ENCODE peak calls at places on chromosome 15, in seven cellular contexts. X is NB4, N is cardiac fibroblast, G is HFF-Myc, Q is foreskin fibroblast, E is AG04450, Y is mesothelial cell of epicardium. S is an unnamed sample.
A peak's percentile ranks its signal among the peaks of the same experiment; 100 is the strongest.

GRCh38 chr15:85840079-85840801 is 45.5 kb upstream of the KLHL25 start:
- DNase-seq in X (peak; percentile 88), N (peak; percentile 63), G (peak; percentile 35), Q (peak; percentile 83), Y (peak; percentile 90), E (no peak), S (peak; percentile 62)

GRCh38 chr15:62060896-62061280 is 641 bp upstream of the VPS13C start:
- DNase-seq in G (no peak), Q (no peak), X (no peak), E (no peak), N (no peak), Y (no peak), S (no peak)

GRCh38 chr15:65038838-65039237 is 6.3 kb upstream of the SLC51B start:
- DNase-seq in G (no peak), E (no peak), X (no peak), Q (no peak), N (no peak), Y (no peak), S (no peak)

GRCh38 chr15:63501256-63502089 is 2.9 kb upstream of the USP3 start:
- DNase-seq in E (peak; percentile 78), G (peak; percentile 77), N (peak; percentile 95), Y (peak; percentile 59), Q (peak; percentile 97), X (no peak), S (peak; percentile 80)

GRCh38 chr15:66594836-66595235 is 29.0 kb upstream of the LCTL start:
- DNase-seq in Y (no peak), X (no peak), Q (no peak), E (no peak), N (no peak), G (no peak), S (no peak)

GRCh38 chr15:60917469-60918130 is 311.5 kb downstream of the RORA start:
- DNase-seq in X (no peak), G (no peak), E (no peak), Y (no peak), Q (peak; percentile 36), N (peak; percentile 33), S (no peak)

GRCh38 chr15:70541511-70541910 is 221.8 kb downstream of the UACA start:
- DNase-seq in N (no peak), E (no peak), Q (no peak), G (no peak), X (no peak), Y (no peak), S (no peak)

GRCh38 chr15:63389902-63390301 is 8.3 kb upstream of the CA12 start:
- DNase-seq in X (no peak), Q (no peak), G (no peak), E (no peak), Y (peak; percentile 72), N (no peak), S (no peak)

GRCh38 chr15:36332301-36332700 is 247.1 kb upstream of the CDIN1 start:
- DNase-seq in G (peak; percentile 45), Y (no peak), Q (peak; percentile 73), N (peak; percentile 18), E (no peak), X (no peak), S (no peak)

GRCh38 chr15:61028427-61028826 is 200.7 kb downstream of the RORA start:
- DNase-seq in N (no peak), X (no peak), Y (no peak), G (no peak), E (no peak), Q (no peak), S (no peak)

GRCh38 chr15:92294759-92295158 is 98.9 kb upstream of the ST8SIA2 start:
- DNase-seq in Y (no peak), N (no peak), G (no peak), E (no peak), Q (no peak), X (no peak), S (no peak)

GRCh38 chr15:96410175-96411055 is 79.9 kb downstream of the NR2F2 start:
- DNase-seq in N (no peak), E (no peak), Y (no peak), Q (no peak), X (no peak), G (no peak), S (no peak)

GRCh38 chr15:51229907-51230328 is 108.5 kb downstream of the CYP19A1 start:
- DNase-seq in E (no peak), G (peak; percentile 24), Q (peak; percentile 76), N (peak; percentile 62), X (peak; percentile 52), Y (no peak), S (no peak)

GRCh38 chr15:86336051-86336788 is 256.5 kb downstream of the AGBL1 start:
- DNase-seq in E (no peak), Y (no peak), X (peak; percentile 12), G (no peak), N (peak; percentile 4), Q (peak; percentile 75), S (no peak)

GRCh38 chr15:30992465-30992864 is 1.0 kb upstream of the MTMR10 start:
- DNase-seq in G (no peak), N (no peak), Y (no peak), Q (peak; percentile 9), X (peak; percentile 17), E (no peak), S (no peak)

GRCh38 chr15:62928242-62928995 is 114.1 kb upstream of the TPM1 start:
- DNase-seq in N (peak; percentile 94), X (no peak), G (peak; percentile 47), Y (no peak), E (peak; percentile 64), Q (peak; percentile 83), S (no peak)

GRCh38 chr15:96619171-96619570 is 288.7 kb downstream of the NR2F2 start:
- DNase-seq in G (no peak), Y (no peak), X (no peak), Q (no peak), N (no peak), E (no peak), S (no peak)

GRCh38 chr15:50633653-50634052 is 52.9 kb downstream of the TRPM7 start:
- DNase-seq in N (peak; percentile 53), Q (no peak), G (no peak), Y (no peak), X (no peak), E (no peak), S (no peak)

GRCh38 chr15:20295238-20295811 is 246.3 kb downstream of the GOLGA6L6 start:
- DNase-seq in Y (no peak), E (no peak), Q (no peak), N (no peak), G (no peak), X (no peak), S (no peak)

GRCh38 chr15:75653347-75653913 is 5.7 kb downstream of the SNX33 start:
- DNase-seq in Q (no peak), X (no peak), N (no peak), G (no peak), E (no peak), Y (no peak), S (no peak)

GRCh38 chr15:31399544-31400171 is 73.0 kb downstream of the KLF13 start:
- DNase-seq in N (peak; percentile 70), E (no peak), G (no peak), Y (no peak), Q (no peak), X (peak; percentile 27), S (no peak)

GRCh38 chr15:28981351-28981720 is 95.6 kb downstream of the APBA2 start:
- DNase-seq in Q (no peak), Y (no peak), E (no peak), N (no peak), G (no peak), X (no peak), S (no peak)

GRCh38 chr15:63677778-63678177 is 80.6 kb downstream of the FBXL22 start:
- DNase-seq in N (no peak), Q (no peak), G (no peak), Y (no peak), E (no peak), X (no peak), S (peak; percentile 29)

GRCh38 chr15:74815121-74815933 is 2.7 kb downstream of the LMAN1L start:
- DNase-seq in N (no peak), Q (no peak), G (no peak), E (no peak), X (peak; percentile 47), Y (no peak), S (no peak)

GRCh38 chr15:63971427-63971805 is 74.9 kb downstream of the DAPK2 start:
- DNase-seq in G (no peak), N (no peak), Y (no peak), Q (no peak), E (no peak), X (no peak), S (no peak)

GRCh38 chr15:65556622-65557021 is 26.4 kb downstream of the HACD3 start:
- DNase-seq in Q (no peak), Y (no peak), N (no peak), G (no peak), X (no peak), E (no peak), S (no peak)

GRCh38 chr15:84023636-84024035 is 211.9 kb upstream of the GOLGA6L4 start:
- DNase-seq in N (peak; percentile 64), Q (peak; percentile 37), Y (no peak), G (peak; percentile 7), X (peak; percentile 50), E (peak; percentile 2), S (no peak)
- TF ChIP-seq CTCF in N (peak; percentile 69), Q (peak; percentile 46), Y (no peak), G (peak; percentile 62), X (peak; percentile 85), E (peak; percentile 76), S (no peak)

GRCh38 chr15:26682765-26683164 is 90.1 kb downstream of the GABRB3 start:
- DNase-seq in X (no peak), N (no peak), Y (no peak), E (no peak), G (no peak), Q (no peak), S (no peak)
- TF ChIP-seq CTCF in X (no peak), N (no peak), Y (no peak), E (no peak), G (no peak), Q (no peak), S (no peak)

GRCh38 chr15:83657549-83657948 is 3.6 kb downstream of the ADAMTSL3 start:
- DNase-seq in Y (no peak), E (no peak), G (no peak), X (peak; percentile 22), Q (no peak), N (no peak), S (no peak)
- TF ChIP-seq CTCF in Y (no peak), E (peak; percentile 13), G (peak; percentile 33), X (peak; percentile 51), Q (no peak), N (peak; percentile 25), S (no peak)

GRCh38 chr15:98549741-98550140 is 98.6 kb upstream of the IGF1R start:
- DNase-seq in Q (no peak), N (no peak), G (no peak), X (no peak), E (no peak), Y (no peak), S (no peak)

GRCh38 chr15:98547255-98547654 is 101.1 kb upstream of the IGF1R start:
- DNase-seq in E (no peak), Y (no peak), G (no peak), Q (peak; percentile 39), N (no peak), X (peak; percentile 52), S (no peak)

GRCh38 chr15:98549003-98549402 is 99.3 kb upstream of the IGF1R start:
- DNase-seq in E (no peak), Q (no peak), G (no peak), Y (no peak), X (no peak), N (no peak), S (no peak)

GRCh38 chr15:98547741-98548166 is 100.6 kb upstream of the IGF1R start:
- DNase-seq in Y (no peak), G (no peak), N (no peak), X (peak; percentile 66), Q (peak; percentile 57), E (no peak), S (no peak)

GRCh38 chr15:98548172-98548971 is 100.0 kb upstream of the IGF1R start:
- DNase-seq in E (peak; percentile 20), Q (peak; percentile 88), N (peak; percentile 23), G (peak; percentile 27), X (peak; percentile 63), Y (peak; percentile 60), S (peak; percentile 57)
- TF ChIP-seq CTCF in E (peak; percentile 41), Q (peak; percentile 4), N (no peak), G (no peak), X (no peak), Y (no peak), S (no peak)

S was measured in omental fat pad.